ENCODE peak calls at places on chromosomes 2 and 18, in ten cellular contexts. H is foreskin fibroblast; J is fibroblast of mammary gland; N is psoas muscle; G is A673; P is cardiac muscle cell; D is tibial artery; C is astrocyte of the spinal cord; R is CD8-positive, alpha-beta T cell; M is HCT116. U is an unnamed sample.
A peak's percentile ranks its signal among the peaks of the same experiment; 100 is the strongest.

GRCh38 chr2:99648115-99648850 is 158.5 kb upstream of the REV1 start:
- DNase-seq in H (no peak), J (peak; percentile 28), N (no peak), G (no peak), P (no peak), D (peak; percentile 57), C (peak; percentile 61), R (no peak), M (no peak), U (no peak)

GRCh38 chr18:13264986-13265900 is 46.7 kb downstream of the LDLRAD4 start:
- DNase-seq in H (no peak), J (no peak), N (no peak), G (no peak), P (no peak), D (no peak), C (no peak), R (no peak), M (no peak), U (no peak)

GRCh38 chr2:233440314-233440713 is 86.0 kb downstream of the DGKD start:
- DNase-seq in H (no peak), J (no peak), N (peak; percentile 40), G (no peak), P (no peak), D (no peak), C (no peak), R (no peak), M (no peak), U (no peak)

GRCh38 chr2:101533611-101534601 is 59.0 kb upstream of the RFX8 start:
- DNase-seq in H (peak; percentile 6), J (no peak), N (no peak), G (peak; percentile 25), P (no peak), D (no peak), C (peak; percentile 37), R (no peak), M (no peak), U (no peak)

GRCh38 chr2:45497355-45497754 is 113.7 kb downstream of the SRBD1 start:
- DNase-seq in H (peak; percentile 52), J (peak; percentile 8), N (no peak), G (no peak), P (no peak), D (no peak), C (peak; percentile 23), R (no peak), M (no peak), U (no peak)

GRCh38 chr2:8421658-8422499 is 260.0 kb upstream of the ID2 start:
- DNase-seq in H (no peak), J (no peak), N (no peak), G (no peak), P (no peak), D (no peak), C (no peak), R (no peak), M (no peak), U (no peak)

GRCh38 chr2:240452471-240453256 is 17.2 kb downstream of the GPC1 start:
- DNase-seq in H (peak; percentile 84), J (peak; percentile 33), N (peak; percentile 88), G (peak; percentile 19), P (peak; percentile 85), D (no peak), C (peak; percentile 25), R (no peak), M (no peak), U (no peak)

GRCh38 chr2:234864518-234864917 is 87.3 kb upstream of the SH3BP4 start:
- DNase-seq in H (no peak), J (no peak), N (no peak), G (no peak), P (no peak), D (no peak), C (no peak), R (no peak), M (no peak), U (no peak)

GRCh38 chr2:156818944-156819343 is 382.8 kb downstream of the GPD2 start:
- DNase-seq in H (peak; percentile 5), J (peak; percentile 84), N (no peak), G (peak; percentile 96), P (no peak), D (no peak), C (peak; percentile 12), R (no peak), M (no peak), U (no peak)

GRCh38 chr2:113126845-113127645 is at the start of gene IL1RN:
- DNase-seq in H (no peak), J (no peak), N (no peak), G (no peak), P (no peak), D (peak; percentile 45), C (no peak), R (no peak), M (no peak), U (no peak)

GRCh38 chr2:68747413-68747812 is 12.8 kb downstream of the ARHGAP25 start:
- DNase-seq in H (no peak), J (no peak), N (no peak), G (no peak), P (no peak), D (no peak), C (no peak), R (no peak), M (no peak), U (no peak)

GRCh38 chr2:64730551-64731305 is 77.0 kb upstream of the SERTAD2 start:
- DNase-seq in H (peak; percentile 85), J (peak; percentile 92), N (peak; percentile 51), G (peak; percentile 58), P (peak; percentile 75), D (peak; percentile 86), C (peak; percentile 74), R (peak; percentile 29), M (no peak), U (peak; percentile 59)

GRCh38 chr2:130798472-130799221 is 38.1 kb upstream of the ARHGEF4 start:
- DNase-seq in H (peak; percentile 11), J (no peak), N (no peak), G (no peak), P (peak; percentile 78), D (no peak), C (no peak), R (no peak), M (no peak), U (no peak)
- TF ChIP-seq CTCF in H (no peak), J (no peak), N (no peak), G (no peak), P (no peak), D (no peak), C (no peak), R (no peak), M (no peak), U (no peak)

GRCh38 chr2:237433920-237434319 is 20.0 kb upstream of the COL6A3 start:
- DNase-seq in H (no peak), J (no peak), N (no peak), G (no peak), P (no peak), D (no peak), C (no peak), R (no peak), M (no peak), U (no peak)

GRCh38 chr2:237437566-237437965 is 23.6 kb upstream of the COL6A3 start:
- DNase-seq in H (no peak), J (no peak), N (no peak), G (no peak), P (no peak), D (no peak), C (no peak), R (no peak), M (no peak), U (no peak)

GRCh38 chr2:237432484-237433092 is 18.6 kb upstream of the COL6A3 start:
- DNase-seq in H (peak; percentile 97), J (peak; percentile 97), N (no peak), G (no peak), P (no peak), D (no peak), C (peak; percentile 95), R (peak; percentile 68), M (peak; percentile 15), U (peak; percentile 87)

GRCh38 chr2:237435844-237436590 is 22.1 kb upstream of the COL6A3 start:
- DNase-seq in H (peak; percentile 77), J (peak; percentile 83), N (peak; percentile 71), G (no peak), P (no peak), D (peak; percentile 74), C (peak; percentile 94), R (no peak), M (no peak), U (peak; percentile 75)

GRCh38 chr2:237434916-237435315 is 21.0 kb upstream of the COL6A3 start:
- DNase-seq in H (no peak), J (peak; percentile 84), N (no peak), G (peak; percentile 73), P (no peak), D (no peak), C (peak; percentile 85), R (peak; percentile 64), M (no peak), U (no peak)
- H3K4me3 ChIP-seq in H (no peak overlapping the region), J (no peak overlapping the region), N (no peak overlapping the region), G (peak overlapping the region; percentile 19), P (no peak overlapping the region), D (no peak overlapping the region), C (no peak overlapping the region), R (peak overlapping the region; percentile 56), M (no peak overlapping the region), U (no peak overlapping the region)

DNA sequence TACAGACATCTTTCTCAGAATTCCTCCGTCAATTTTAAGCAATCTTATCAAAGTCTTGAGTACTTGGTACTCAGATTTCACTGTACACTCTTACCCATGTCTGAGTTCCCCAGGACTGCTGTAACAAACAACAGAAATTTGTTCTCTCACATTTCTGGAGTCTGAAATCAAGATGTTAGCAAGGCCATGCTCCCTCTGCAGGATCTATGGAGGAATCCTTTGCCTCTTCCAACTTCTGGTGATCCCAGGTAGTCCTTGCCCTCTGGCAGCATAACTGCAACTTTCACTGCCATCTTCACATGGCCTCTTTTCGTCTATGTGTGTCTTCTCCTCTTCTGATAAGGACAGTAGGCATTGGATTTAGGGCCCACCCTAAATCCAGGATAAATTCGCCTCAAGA is 17.1 kb upstream of the CACNB4 start:
- DNase-seq in H (no peak), J (peak; percentile 7), N (no peak), G (peak; percentile 3), P (peak; percentile 38), D (no peak), C (no peak), R (no peak), M (no peak), U (no peak)
- TF ChIP-seq CTCF in H (no peak), J (peak; percentile 17), N (no peak), G (peak; percentile 12), P (peak; percentile 7), D (no peak), C (no peak), R (no peak), M (peak; percentile 23), U (peak; percentile 16)

DNA sequence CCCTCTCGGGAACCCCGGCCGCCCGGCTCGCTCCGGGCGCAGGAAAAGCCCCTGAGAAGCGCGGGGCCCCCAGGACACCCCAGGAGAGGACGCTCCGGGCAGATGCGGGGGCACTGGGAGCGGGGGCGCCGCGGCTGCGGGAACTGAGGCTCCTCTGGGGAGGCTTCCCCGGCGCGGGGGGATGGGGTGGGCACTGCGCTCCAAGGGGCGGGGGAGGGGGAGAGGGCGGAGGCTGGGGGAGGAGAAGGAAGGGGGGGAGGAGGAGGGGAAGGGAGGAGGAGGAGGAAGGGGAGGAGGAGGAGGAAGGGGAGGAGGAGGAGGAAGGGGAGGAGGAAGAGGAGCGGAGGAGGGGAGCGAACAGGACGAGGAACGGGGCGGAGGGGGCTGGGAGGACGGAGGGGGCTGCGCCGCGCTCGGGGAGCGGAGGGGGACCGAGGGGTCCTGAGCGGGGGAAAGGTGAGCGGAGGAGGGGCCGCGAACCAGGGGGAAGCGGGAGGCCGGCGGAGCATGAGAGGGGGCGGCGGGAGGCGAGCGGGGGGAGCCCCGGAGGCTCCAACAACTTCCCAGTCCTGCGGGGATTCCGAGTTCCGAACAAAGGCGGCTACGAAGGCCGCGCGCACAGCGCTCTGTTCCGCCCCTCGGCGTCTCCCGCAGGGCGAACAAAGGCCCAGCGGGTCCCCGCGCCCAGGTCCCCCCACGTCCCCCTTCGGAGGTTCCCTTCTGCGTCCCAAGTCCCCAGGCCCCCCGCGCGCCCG is 742 bp downstream of the PXDN start:
- DNase-seq in H (peak; percentile 76), J (peak; percentile 56), N (no peak), G (peak; percentile 74), P (peak; percentile 62), D (no peak), C (peak; percentile 67), R (no peak), M (no peak), U (no peak)
- H3K4me3 ChIP-seq in H (peak overlapping the region; percentile 73), J (peak overlapping the region; percentile 64), N (peak overlapping the region; percentile 69), G (peak overlapping the region; percentile 95), P (peak overlapping the region; percentile 85), D (peak overlapping the region; percentile 95), C (peak overlapping the region; percentile 70), R (no peak overlapping the region), M (peak overlapping the region; percentile 43), U (peak overlapping the region; percentile 70)

U was measured in AG09309.